ENCODE peak calls at places on chromosome 15, in four cellular contexts. F, V, O and Y are unnamed samples.

GRCh38 chr15:90062729-90063684 is 39.3 kb downstream of the IDH2 start:
- DNase-seq in F (no peak), V (no peak), O (no peak), Y (no peak)

GRCh38 chr15:46543626-46544025 is 908.8 kb downstream of the SQOR start:
- DNase-seq in F (no peak), V (no peak), O (no peak), Y (no peak)

GRCh38 chr15:66740802-66741201 is 38.8 kb downstream of the SMAD6 start:
- DNase-seq in F (no peak), V (no peak), O (no peak), Y (no peak)

GRCh38 chr15:99101501-99101900 is 3.4 kb upstream of the SYNM start:
- DNase-seq in F (no peak), V (no peak), O (no peak), Y (no peak)

GRCh38 chr15:64527263-64527984 is 67.0 kb downstream of the ZNF609 start:
- DNase-seq in F (peak; percentile 55), V (no peak), O (no peak), Y (no peak)

GRCh38 chr15:75161106-75161505 is 40.6 kb upstream of the C15orf39 start:
- DNase-seq in F (no peak), V (no peak), O (no peak), Y (no peak)

GRCh38 chr15:39925112-39925830 is 5.2 kb upstream of the GPR176 start:
- DNase-seq in F (no peak), V (no peak), O (no peak), Y (no peak)

GRCh38 chr15:51283026-51283425 is 55.4 kb downstream of the CYP19A1 start:
- DNase-seq in F (no peak), V (no peak), O (peak; percentile 13), Y (no peak)

GRCh38 chr15:74397239-74398068 is 30.0 kb upstream of the CYP11A1 start:
- DNase-seq in F (no peak), V (no peak), O (no peak), Y (no peak)

GRCh38 chr15:79221696-79222095 is 60.8 kb upstream of the ANKRD34C start:
- DNase-seq in F (no peak), V (no peak), O (peak; percentile 81), Y (no peak)

GRCh38 chr15:85383470-85384148 is 3.2 kb downstream of the AKAP13 start:
- DNase-seq in F (no peak), V (no peak), O (no peak), Y (no peak)

GRCh38 chr15:75647370-75648155 is at the start of gene SNX33:
- DNase-seq in F (no peak), V (no peak), O (peak; percentile 84), Y (peak; percentile 52)

GRCh38 chr15:48544816-48545215 is 100.7 kb downstream of the FBN1 start:
- DNase-seq in F (no peak), V (no peak), O (no peak), Y (no peak)

GRCh38 chr15:67249830-67250229 is 4.6 kb downstream of the AAGAB start:
- DNase-seq in F (no peak), V (no peak), O (no peak), Y (no peak)

GRCh38 chr15:28885630-28886430 is at the start of gene APBA2:
- DNase-seq in F (no peak), V (no peak), O (no peak), Y (peak; percentile 50)

GRCh38 chr15:51866751-51867150 is 37.3 kb downstream of the TMOD3 start:
- DNase-seq in F (no peak), V (no peak), O (no peak), Y (no peak)

GRCh38 chr15:80695911-80696651 is 971 bp downstream of the ABHD17C start:
- DNase-seq in F (no peak), V (peak; percentile 57), O (peak; percentile 71), Y (peak; percentile 2)

GRCh38 chr15:48868549-48868948 is 9.4 kb upstream of the EID1 start:
- DNase-seq in F (peak; percentile 80), V (no peak), O (no peak), Y (no peak)

GRCh38 chr15:68957686-68958085 is 27.4 kb downstream of the SPESP1 start:
- DNase-seq in F (no peak), V (no peak), O (no peak), Y (no peak)

GRCh38 chr15:90451215-90451850 is 63.3 kb downstream of the IQGAP1 start:
- DNase-seq in F (peak; percentile 53), V (no peak), O (peak; percentile 68), Y (no peak)

GRCh38 chr15:70528270-70528706 is 235.1 kb downstream of the UACA start:
- DNase-seq in F (peak; percentile 52), V (peak; percentile 52), O (no peak), Y (peak; percentile 75)

GRCh38 chr15:78681306-78682012 is 40.4 kb upstream of the CHRNB4 start:
- DNase-seq in F (no peak), V (no peak), O (no peak), Y (no peak)

GRCh38 chr15:39584266-39584659 is 3.4 kb downstream of the THBS1 start:
- DNase-seq in F (no peak), V (no peak), O (no peak), Y (no peak)

GRCh38 chr15:64134322-64134829 is 17.2 kb upstream of the SNX22 start:
- DNase-seq in F (no peak), V (no peak), O (peak; percentile 34), Y (no peak)

GRCh38 chr15:33089878-33090757 is 104.4 kb downstream of the FMN1 start:
- DNase-seq in F (peak; percentile 52), V (no peak), O (peak; percentile 38), Y (no peak)

GRCh38 chr15:66456211-66456610 is 41.4 kb downstream of the SNAPC5 start:
- DNase-seq in F (no peak), V (no peak), O (no peak), Y (no peak)

GRCh38 chr15:68335251-68335650 is 57.7 kb downstream of the FEM1B start:
- DNase-seq in F (no peak), V (no peak), O (peak; percentile 19), Y (no peak)

GRCh38 chr15:69526086-69526485 is 73.5 kb downstream of the RPLP1 start:
- DNase-seq in F (no peak), V (no peak), O (no peak), Y (no peak)

GRCh38 chr15:85463273-85463937 is 83.0 kb downstream of the AKAP13 start:
- DNase-seq in F (no peak), V (no peak), O (no peak), Y (no peak)

GRCh38 chr15:80701676-80702311 is 6.7 kb downstream of the ABHD17C start:
- DNase-seq in F (no peak), V (no peak), O (peak; percentile 36), Y (no peak)

GRCh38 chr15:47708116-47708515 is 9.2 kb upstream of the SEMA6D start:
- DNase-seq in F (no peak), V (no peak), O (no peak), Y (no peak)

GRCh38 chr15:25706176-25706970 is 156.8 kb downstream of the ATP10A start:
- DNase-seq in F (no peak), V (no peak), O (no peak), Y (no peak)

GRCh38 chr15:84402856-84403608 is 167.5 kb downstream of the GOLGA6L4 start:
- DNase-seq in F (no peak), V (no peak), O (no peak), Y (no peak)

GRCh38 chr15:59539799-59540198 is 71.8 kb upstream of the GCNT3 start:
- DNase-seq in F (no peak), V (no peak), O (no peak), Y (no peak)

GRCh38 chr15:90610220-90610619 is 80.5 kb downstream of the CRTC3 start:
- DNase-seq in F (no peak), V (no peak), O (no peak), Y (no peak)